ENCODE peak calls at places on chromosome 1, in eight cellular contexts. One of them, this sample, is unnamed.

GRCh38 chr1:206470692-206471414 is 577 bp downstream of the IKBKE start:
- DNase-seq in dorsolateral prefrontal cortex: no peak
- DNase-seq in WTC11: peak
- DNase-seq in T follicular helper cell: no peak
- DNase-seq in putamen: no peak
- DNase-seq in stimulated activated CD4-positive, alpha-beta T cell treated with anti-CD3 and anti-CD28 coated beads, Interleukin-12 subunit alpha, Interleukin-12 subunit beta, amount 100 ng/mL, for 4 hours: no peak
- DNase-seq in activated CD4-positive, alpha-beta memory T cell treated with anti-CD3 and anti-CD28 coated beads, Interleukin-2, amount 10 ng/mL, durations not matched to agents 7 days and 5 days: peak
- DNase-seq in cardiac fibroblast: peak
- DNase-seq in this sample: no peak

GRCh38 chr1:205810448-205811157 is 2.4 kb downstream of the SLC41A1 start:
- DNase-seq in T follicular helper cell: no peak
- DNase-seq in dorsolateral prefrontal cortex: no peak
- DNase-seq in WTC11: peak
- DNase-seq in stimulated activated CD4-positive, alpha-beta T cell treated with anti-CD3 and anti-CD28 coated beads, Interleukin-12 subunit alpha, Interleukin-12 subunit beta, amount 100 ng/mL, for 4 hours: no peak
- DNase-seq in activated CD4-positive, alpha-beta memory T cell treated with anti-CD3 and anti-CD28 coated beads, Interleukin-2, amount 10 ng/mL, durations not matched to agents 7 days and 5 days: no peak
- DNase-seq in cardiac fibroblast: peak
- DNase-seq in putamen: no peak
- DNase-seq in this sample: no peak

GRCh38 chr1:169330927-169331326 is 36.7 kb downstream of the NME7 start:
- DNase-seq in dorsolateral prefrontal cortex: no peak
- DNase-seq in WTC11: no peak
- DNase-seq in T follicular helper cell: no peak
- DNase-seq in putamen: no peak
- DNase-seq in stimulated activated CD4-positive, alpha-beta T cell treated with anti-CD3 and anti-CD28 coated beads, Interleukin-12 subunit alpha, Interleukin-12 subunit beta, amount 100 ng/mL, for 4 hours: no peak
- DNase-seq in activated CD4-positive, alpha-beta memory T cell treated with anti-CD3 and anti-CD28 coated beads, Interleukin-2, amount 10 ng/mL, durations not matched to agents 7 days and 5 days: no peak
- DNase-seq in cardiac fibroblast: no peak
- DNase-seq in this sample: no peak

GRCh38 chr1:12544992-12545391 is 73.0 kb downstream of the DHRS3 start:
- DNase-seq in putamen: no peak
- DNase-seq in stimulated activated CD4-positive, alpha-beta T cell treated with anti-CD3 and anti-CD28 coated beads, Interleukin-12 subunit alpha, Interleukin-12 subunit beta, amount 100 ng/mL, for 4 hours: no peak
- DNase-seq in WTC11: no peak
- DNase-seq in activated CD4-positive, alpha-beta memory T cell treated with anti-CD3 and anti-CD28 coated beads, Interleukin-2, amount 10 ng/mL, durations not matched to agents 7 days and 5 days: no peak
- DNase-seq in cardiac fibroblast: no peak
- DNase-seq in dorsolateral prefrontal cortex: no peak
- DNase-seq in T follicular helper cell: no peak
- DNase-seq in this sample: no peak

GRCh38 chr1:12600880-12601633 is 17.0 kb downstream of the DHRS3 start:
- DNase-seq in putamen: no peak
- DNase-seq in WTC11: peak
- DNase-seq in cardiac fibroblast: no peak
- DNase-seq in dorsolateral prefrontal cortex: no peak
- DNase-seq in T follicular helper cell: peak
- DNase-seq in stimulated activated CD4-positive, alpha-beta T cell treated with anti-CD3 and anti-CD28 coated beads, Interleukin-12 subunit alpha, Interleukin-12 subunit beta, amount 100 ng/mL, for 4 hours: peak
- DNase-seq in activated CD4-positive, alpha-beta memory T cell treated with anti-CD3 and anti-CD28 coated beads, Interleukin-2, amount 10 ng/mL, durations not matched to agents 7 days and 5 days: peak
- DNase-seq in this sample: no peak

GRCh38 chr1:67832737-67833594 is at the start of gene GNG12:
- DNase-seq in T follicular helper cell: no peak
- DNase-seq in cardiac fibroblast: peak
- DNase-seq in dorsolateral prefrontal cortex: no peak
- DNase-seq in activated CD4-positive, alpha-beta memory T cell treated with anti-CD3 and anti-CD28 coated beads, Interleukin-2, amount 10 ng/mL, durations not matched to agents 7 days and 5 days: no peak
- DNase-seq in WTC11: peak
- DNase-seq in putamen: no peak
- DNase-seq in stimulated activated CD4-positive, alpha-beta T cell treated with anti-CD3 and anti-CD28 coated beads, Interleukin-12 subunit alpha, Interleukin-12 subunit beta, amount 100 ng/mL, for 4 hours: peak
- DNase-seq in this sample: no peak

GRCh38 chr1:6675936-6676335 is 25.7 kb downstream of the DNAJC11 start:
- DNase-seq in cardiac fibroblast: no peak
- DNase-seq in dorsolateral prefrontal cortex: no peak
- DNase-seq in stimulated activated CD4-positive, alpha-beta T cell treated with anti-CD3 and anti-CD28 coated beads, Interleukin-12 subunit alpha, Interleukin-12 subunit beta, amount 100 ng/mL, for 4 hours: no peak
- DNase-seq in putamen: no peak
- DNase-seq in T follicular helper cell: no peak
- DNase-seq in WTC11: no peak
- DNase-seq in activated CD4-positive, alpha-beta memory T cell treated with anti-CD3 and anti-CD28 coated beads, Interleukin-2, amount 10 ng/mL, durations not matched to agents 7 days and 5 days: no peak
- DNase-seq in this sample: no peak

GRCh38 chr1:74771913-74772515 is 39.1 kb downstream of the TYW3 start:
- DNase-seq in dorsolateral prefrontal cortex: no peak
- DNase-seq in stimulated activated CD4-positive, alpha-beta T cell treated with anti-CD3 and anti-CD28 coated beads, Interleukin-12 subunit alpha, Interleukin-12 subunit beta, amount 100 ng/mL, for 4 hours: no peak
- DNase-seq in T follicular helper cell: no peak
- DNase-seq in WTC11: no peak
- DNase-seq in putamen: peak
- DNase-seq in activated CD4-positive, alpha-beta memory T cell treated with anti-CD3 and anti-CD28 coated beads, Interleukin-2, amount 10 ng/mL, durations not matched to agents 7 days and 5 days: no peak
- DNase-seq in cardiac fibroblast: peak
- DNase-seq in this sample: no peak

GRCh38 chr1:21822349-21822748 is 10.3 kb downstream of the LDLRAD2 start:
- DNase-seq in activated CD4-positive, alpha-beta memory T cell treated with anti-CD3 and anti-CD28 coated beads, Interleukin-2, amount 10 ng/mL, durations not matched to agents 7 days and 5 days: no peak
- DNase-seq in cardiac fibroblast: no peak
- DNase-seq in putamen: no peak
- DNase-seq in WTC11: peak
- DNase-seq in stimulated activated CD4-positive, alpha-beta T cell treated with anti-CD3 and anti-CD28 coated beads, Interleukin-12 subunit alpha, Interleukin-12 subunit beta, amount 100 ng/mL, for 4 hours: no peak
- DNase-seq in T follicular helper cell: no peak
- DNase-seq in dorsolateral prefrontal cortex: no peak
- DNase-seq in this sample: no peak

GRCh38 chr1:221335161-221336101 is 406.5 kb downstream of the DUSP10 start:
- DNase-seq in WTC11: no peak
- DNase-seq in putamen: peak
- DNase-seq in stimulated activated CD4-positive, alpha-beta T cell treated with anti-CD3 and anti-CD28 coated beads, Interleukin-12 subunit alpha, Interleukin-12 subunit beta, amount 100 ng/mL, for 4 hours: no peak
- DNase-seq in T follicular helper cell: no peak
- DNase-seq in activated CD4-positive, alpha-beta memory T cell treated with anti-CD3 and anti-CD28 coated beads, Interleukin-2, amount 10 ng/mL, durations not matched to agents 7 days and 5 days: no peak
- DNase-seq in cardiac fibroblast: peak
- DNase-seq in dorsolateral prefrontal cortex: no peak
- DNase-seq in this sample: no peak

GRCh38 chr1:21662426-21663250 is 6.5 kb downstream of the RAP1GAP start:
- DNase-seq in activated CD4-positive, alpha-beta memory T cell treated with anti-CD3 and anti-CD28 coated beads, Interleukin-2, amount 10 ng/mL, durations not matched to agents 7 days and 5 days: no peak
- DNase-seq in cardiac fibroblast: no peak
- DNase-seq in stimulated activated CD4-positive, alpha-beta T cell treated with anti-CD3 and anti-CD28 coated beads, Interleukin-12 subunit alpha, Interleukin-12 subunit beta, amount 100 ng/mL, for 4 hours: no peak
- DNase-seq in T follicular helper cell: no peak
- DNase-seq in dorsolateral prefrontal cortex: peak
- DNase-seq in putamen: no peak
- DNase-seq in WTC11: no peak
- DNase-seq in this sample: no peak

This sample was measured in thoracic aorta.